ENCODE peak calls at places on chromosomes 12 and 14, in five cellular contexts. U is epithelial cell of esophagus, S is A549, B is GM10248, C is lower leg skin. F is an unnamed sample.

GRCh38 chr14:51784466-51784865 is 75.9 kb upstream of the GNG2 start:
- DNase-seq in U (no peak), S (no peak), B (no peak), C (no peak), F (no peak)

GRCh38 chr14:24871302-24871701 is 178.6 kb downstream of the STXBP6 start:
- DNase-seq in U (peak), S (no peak), B (no peak), C (no peak), F (no peak)

GRCh38 chr12:56520025-56520810 is 1.4 kb upstream of the RBMS2 start:
- DNase-seq in U (no peak), S (no peak), B (no peak), C (no peak), F (no peak)

GRCh38 chr14:80055912-80056801 is 155.1 kb downstream of the DIO2 start:
- DNase-seq in U (peak), S (peak), B (peak), C (peak), F (peak)

GRCh38 chr12:3725267-3726115 is 27.4 kb downstream of the CRACR2A start:
- DNase-seq in U (peak), S (no peak), B (no peak), C (no peak), F (peak)

GRCh38 chr14:55731881-55732498 is 152.0 kb downstream of the KTN1 start:
- DNase-seq in U (peak), S (no peak), B (no peak), C (no peak), F (no peak)

GRCh38 chr12:100826323-100826722 is 31.7 kb downstream of the ANO4 start:
- DNase-seq in U (peak), S (peak), B (no peak), C (no peak), F (peak)

GRCh38 chr14:53915364-53916014 is 41.1 kb downstream of the BMP4 start:
- DNase-seq in U (no peak), S (no peak), B (no peak), C (no peak), F (no peak)

GRCh38 chr12:47225356-47225755 is 145.6 kb upstream of the AMIGO2 start:
- DNase-seq in U (no peak), S (no peak), B (no peak), C (no peak), F (no peak)

GRCh38 chr12:57340104-57340503 is 89.1 kb upstream of the STAC3 start:
- DNase-seq in U (no peak), S (peak), B (no peak), C (peak), F (peak)

GRCh38 chr12:107066686-107067085 is 26.7 kb downstream of the CRY1 start:
- DNase-seq in U (no peak), S (no peak), B (no peak), C (no peak), F (no peak)

GRCh38 chr12:42921741-42922511 is 332.4 kb upstream of the PRICKLE1 start:
- DNase-seq in U (peak), S (peak), B (no peak), C (no peak), F (peak)

GRCh38 chr12:95733156-95733825 is 57.3 kb downstream of the NTN4 start:
- DNase-seq in U (no peak), S (peak), B (no peak), C (no peak), F (no peak)

DNA sequence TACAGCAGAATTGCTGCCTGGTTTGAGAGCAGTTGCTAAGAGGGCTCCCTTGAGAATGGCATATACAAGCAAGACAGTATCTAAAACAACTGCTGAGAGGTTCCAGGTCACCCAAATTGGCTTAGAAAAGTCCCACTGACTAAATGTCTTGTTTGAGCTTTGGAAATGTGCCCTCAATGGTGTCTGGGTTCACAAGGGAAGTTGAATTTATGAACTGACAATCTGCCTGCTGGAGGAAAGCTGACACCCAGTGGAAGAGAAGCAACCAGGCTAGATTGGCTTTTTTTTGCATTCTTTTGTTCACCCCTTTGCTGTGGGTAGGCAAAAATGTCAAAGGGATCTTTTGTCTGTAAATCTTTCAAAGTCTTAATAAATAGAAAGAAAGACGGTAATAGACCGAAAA is 44.6 kb upstream of the NPFF start:
- DNase-seq in U (no peak), S (no peak), B (peak), C (no peak), F (no peak)
- TF ChIP-seq CTCF in U (no peak), S (no peak), B (peak), C (no peak), F (no peak)

GRCh38 chr14:60272177-60272576 is 23.2 kb downstream of the PPM1A start:
- DNase-seq in U (no peak), S (no peak), B (no peak), C (no peak), F (no peak)

GRCh38 chr14:60265163-60265562 is 16.1 kb downstream of the PPM1A start:
- DNase-seq in U (no peak), S (no peak), B (no peak), C (no peak), F (no peak)

GRCh38 chr14:60266021-60266937 is 17.3 kb downstream of the PPM1A start:
- DNase-seq in U (peak), S (no peak), B (no peak), C (no peak), F (peak)
- TF ChIP-seq CTCF in U (peak), S (peak), B (no peak), C (no peak), F (peak)

DNA sequence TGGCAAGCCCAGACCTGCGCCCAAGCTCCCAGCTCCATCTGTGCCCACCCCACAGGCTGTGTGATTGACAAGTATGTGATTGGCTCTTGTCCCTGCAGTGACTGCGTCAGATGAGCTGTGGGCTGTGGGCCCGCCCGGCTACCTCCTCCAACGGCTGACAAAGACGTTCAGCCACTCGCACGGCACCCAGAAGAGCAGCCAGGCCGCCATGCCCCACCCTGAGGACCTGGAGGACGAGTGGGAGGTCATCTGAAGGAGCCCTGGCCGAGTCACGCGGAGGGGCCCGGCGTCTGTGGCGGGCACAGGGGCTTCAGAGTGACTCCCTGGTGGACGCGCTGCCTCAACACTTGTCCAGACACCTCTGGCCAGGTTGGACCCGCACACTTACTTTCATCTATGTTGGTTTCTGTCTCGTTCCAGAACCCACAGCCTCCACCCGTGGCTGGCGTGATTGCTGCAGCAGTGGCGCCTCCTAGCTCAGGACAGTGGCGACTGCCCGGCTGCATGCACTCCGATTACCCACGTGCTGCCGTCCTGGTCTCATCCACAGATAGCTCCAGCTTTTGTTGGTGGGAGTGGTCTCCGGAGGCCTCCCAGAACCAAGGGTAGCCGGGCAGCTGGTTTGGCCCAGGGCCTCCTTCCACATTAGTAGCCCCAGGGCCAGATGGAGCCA is 11.4 kb downstream of the ANKRD9 start:
- DNase-seq in U (no peak), S (peak), B (no peak), C (no peak), F (no peak)
- TF ChIP-seq CTCF in U (peak), S (peak), B (peak), C (no peak), F (peak)

GRCh38 chr14:30679032-30679431 is 56.9 kb downstream of the SCFD1 start:
- DNase-seq in U (no peak), S (no peak), B (no peak), C (no peak), F (no peak)

GRCh38 chr14:30680036-30680435 is 57.9 kb downstream of the SCFD1 start:
- DNase-seq in U (no peak), S (no peak), B (no peak), C (no peak), F (no peak)

GRCh38 chr14:30681752-30682355 is 59.7 kb downstream of the SCFD1 start:
- DNase-seq in U (peak), S (peak), B (no peak), C (no peak), F (peak)
- TF ChIP-seq CTCF in U (peak), S (peak), B (peak), C (no peak), F (peak)

DNA sequence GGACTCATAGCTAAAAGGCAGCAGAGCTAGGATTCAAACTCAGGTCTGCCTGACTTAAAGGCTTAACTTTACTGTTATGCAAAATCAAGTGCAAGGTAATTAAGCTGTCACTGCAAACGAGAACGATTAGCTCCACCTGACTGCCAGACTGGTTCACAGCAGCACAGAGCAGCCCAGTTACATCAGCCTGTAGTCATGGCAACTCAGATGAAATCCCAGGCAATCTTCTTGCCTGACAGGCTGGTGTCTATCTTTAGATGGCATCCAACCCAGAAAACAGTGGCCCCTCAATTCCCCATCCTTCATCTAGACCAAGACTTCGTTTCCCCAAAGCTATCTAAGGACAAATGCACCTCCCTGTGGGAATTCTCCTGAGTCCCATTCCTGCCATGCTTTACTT is 77.3 kb upstream of the ACTN1 start:
- DNase-seq in U (peak), S (no peak), B (no peak), C (no peak), F (no peak)
- TF ChIP-seq CTCF in U (peak), S (no peak), B (no peak), C (no peak), F (peak)

DNA sequence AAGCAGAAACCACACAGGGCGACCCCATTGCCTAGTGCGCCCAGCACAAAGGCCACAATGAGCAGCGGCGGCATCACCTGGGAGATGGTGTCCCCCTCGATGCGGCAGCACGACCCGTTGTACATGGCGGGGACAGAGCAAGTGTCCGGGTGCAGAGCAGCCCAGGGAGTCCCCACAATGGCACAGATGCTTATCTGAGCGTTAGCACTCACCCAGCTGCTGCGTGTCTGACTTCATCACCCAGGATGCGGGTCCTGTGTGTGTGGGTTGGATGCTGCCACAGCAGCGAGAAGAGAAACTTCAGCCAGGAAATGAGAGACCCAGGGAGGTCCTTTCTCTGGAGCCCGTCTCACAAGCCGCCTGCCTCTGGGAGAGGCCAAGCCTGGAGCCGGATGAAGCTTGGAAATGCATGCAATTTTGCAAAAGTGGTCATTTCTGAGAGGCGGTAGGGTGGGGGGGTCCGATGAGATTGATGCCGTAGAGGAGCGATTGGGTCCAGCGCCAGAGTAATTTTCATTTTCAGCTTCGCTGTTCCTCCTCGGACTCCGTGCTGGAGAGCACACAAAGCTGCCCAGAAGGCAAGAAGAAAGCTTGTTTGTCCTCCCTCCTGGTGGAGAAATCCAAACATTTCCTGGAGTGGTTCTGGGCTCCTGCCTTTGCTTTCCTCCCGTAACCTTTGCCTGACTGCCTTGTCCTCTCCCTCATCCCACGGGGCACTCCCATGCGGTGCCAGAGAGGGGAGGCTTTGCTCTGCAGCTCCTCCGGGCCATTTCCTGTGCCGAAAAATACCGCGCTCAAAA is at the start of gene HCAR1:
- DNase-seq in U (no peak), S (no peak), B (no peak), C (no peak), F (no peak)
- TF ChIP-seq CTCF in U (peak), S (no peak), B (no peak), C (no peak), F (peak)

DNA sequence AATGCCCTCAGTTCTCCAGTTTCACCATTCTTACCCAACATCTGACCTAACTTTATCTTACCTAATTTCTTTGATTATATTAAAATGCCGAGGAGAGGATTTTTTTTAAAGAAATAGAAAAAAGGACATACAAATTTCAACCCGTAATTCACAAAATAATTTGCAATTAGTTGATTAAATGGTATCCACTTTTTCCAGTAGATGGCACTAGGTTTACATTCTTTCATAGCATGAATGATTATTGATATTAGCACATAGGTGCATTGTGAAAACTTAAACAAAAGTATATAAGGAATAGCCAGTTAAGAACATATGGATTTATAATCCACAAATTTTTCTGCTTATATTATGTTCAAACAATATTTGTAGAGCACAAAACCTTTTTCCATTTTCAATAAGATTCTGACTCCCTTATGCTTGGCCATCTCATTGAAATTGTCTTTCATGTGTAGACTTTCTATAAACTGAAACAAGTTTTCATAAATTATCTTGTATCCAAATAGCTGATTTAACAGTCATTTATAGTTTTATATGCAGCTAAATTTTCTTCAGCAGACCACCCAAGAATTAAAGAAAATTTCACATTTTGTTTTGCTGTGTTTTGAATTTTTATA is 35.3 kb downstream of the MSRB3 start:
- DNase-seq in U (peak), S (peak), B (no peak), C (no peak), F (peak)
- TF ChIP-seq CTCF in U (no peak), S (peak), B (peak), C (no peak), F (no peak)

GRCh38 chr12:132316497-132317232 is 12.7 kb downstream of the GALNT9 start:
- DNase-seq in U (no peak), S (no peak), B (no peak), C (no peak), F (no peak)

GRCh38 chr12:132315507-132315906 is 13.9 kb downstream of the GALNT9 start:
- DNase-seq in U (no peak), S (no peak), B (no peak), C (no peak), F (no peak)

GRCh38 chr12:132314516-132315233 is 14.7 kb downstream of the GALNT9 start:
- DNase-seq in U (no peak), S (no peak), B (no peak), C (no peak), F (no peak)

GRCh38 chr12:132317233-132317938 is 12.0 kb downstream of the GALNT9 start:
- DNase-seq in U (no peak), S (no peak), B (no peak), C (no peak), F (no peak)

GRCh38 chr12:132315951-132316350 is 13.4 kb downstream of the GALNT9 start:
- DNase-seq in U (no peak), S (no peak), B (no peak), C (no peak), F (no peak)
- TF ChIP-seq CTCF in U (no peak), S (no peak), B (no peak), C (no peak), F (no peak)

GRCh38 chr12:72349491-72349890 is 77.3 kb downstream of the TRHDE start:
- DNase-seq in U (no peak), S (no peak), B (no peak), C (no peak), F (no peak)

GRCh38 chr12:72346331-72346944 is 74.3 kb downstream of the TRHDE start:
- DNase-seq in U (peak), S (peak), B (peak), C (peak), F (peak)
- TF ChIP-seq CTCF in U (peak), S (peak), B (peak), C (no peak), F (peak)

GRCh38 chr14:35959835-35960234 is 133.7 kb downstream of the BRMS1L start:
- DNase-seq in U (peak), S (peak), B (no peak), C (no peak), F (peak)
- TF ChIP-seq CTCF in U (no peak), S (peak), B (peak), C (no peak), F (no peak)